ENCODE peak calls at places on chromosome 19, in ten cellular contexts. W is NCI-H345, I is ureter, Z is T-helper 2 cell, T is non-pigmented ciliary epithelial cell, E is NCI-H1694, O is epithelial cell of prostate, R is Right ventricle myocardium superior, A is memory B cell, D is NCI-H1092 treated with DMSO at 0.1 percent for 48 hours. S is an unnamed sample.

GRCh38 chr19:18769989-18770528 is 21.0 kb downstream of the COMP start:
- DNase-seq in T (no peak), R (no peak), E (no peak), O (no peak), W (no peak), Z (no peak), D (no peak), A (no peak), I (no peak), S (no peak)

GRCh38 chr19:51242881-51243280 is 8.0 kb upstream of the SIGLECL1 start:
- DNase-seq in T (no peak), O (no peak), R (no peak), D (no peak), W (no peak), E (no peak), I (no peak), Z (no peak), A (no peak), S (no peak)

GRCh38 chr19:45913874-45914830 is at the start of gene NANOS2:
- DNase-seq in A (no peak), D (no peak), Z (no peak), R (no peak), I (no peak), E (no peak), W (no peak), O (no peak), T (no peak), S (no peak)

GRCh38 chr19:19997656-19998268 is 41.5 kb downstream of the ZNF682 start:
- DNase-seq in A (peak; percentile 1), O (no peak), R (no peak), D (peak; percentile 5), I (no peak), Z (peak; percentile 17), E (no peak), W (no peak), T (no peak), S (no peak)

GRCh38 chr19:366205-366783 is 21.7 kb upstream of the MIER2 start:
- DNase-seq in W (no peak), O (no peak), T (no peak), I (no peak), R (no peak), D (no peak), Z (no peak), E (no peak), A (no peak), S (no peak)

GRCh38 chr19:33712268-33712667 is 84.4 kb upstream of the KCTD15 start:
- DNase-seq in A (no peak), I (no peak), D (no peak), W (no peak), R (no peak), O (no peak), Z (no peak), T (no peak), E (no peak), S (no peak)

GRCh38 chr19:54281008-54281728 is at the start of gene LILRB2:
- DNase-seq in T (no peak), O (no peak), D (no peak), E (no peak), W (no peak), Z (no peak), R (no peak), I (no peak), A (no peak), S (no peak)

GRCh38 chr19:18789883-18790565 is 1.1 kb downstream of the COMP start:
- DNase-seq in Z (no peak), O (no peak), A (peak; percentile 32), W (no peak), R (no peak), T (no peak), E (no peak), I (no peak), D (no peak), S (no peak)

GRCh38 chr19:11423804-11424318 is 4.7 kb upstream of the RGL3 start:
- DNase-seq in W (no peak), A (no peak), T (no peak), O (no peak), I (no peak), R (no peak), D (no peak), Z (no peak), E (no peak), S (no peak)